ENCODE peak calls at places on chromosomes 13 and 19, in seven cellular contexts. O is glutamatergic neuron; C is fibroblast of pulmonary artery; X is fibroblast of the conjunctiva; N is activated T-helper 2 cell treated with anti-CD3 and anti-CD28 coated beads, Interferon-gamma antibody, Interleukin-2, Interleukin-4, amounts not matched to agents 10 μg/mL and 5 μg/mL and 100 μg/mL, durations not matched to agents 14 hours and 24 hours and 36 hours; M is cardiac septum; W is Caco-2. I is an unnamed sample.

GRCh38 chr13:78897200-78897599 is 238.2 kb upstream of the OBI1 start:
- DNase-seq in O (no peak), C (no peak), X (no peak), N (no peak), M (no peak), W (no peak), I (no peak)

GRCh38 chr19:7605490-7606222 is 10.0 kb downstream of the CAMSAP3 start:
- DNase-seq in O (no peak), C (peak), X (no peak), N (no peak), M (no peak), W (peak), I (no peak)

GRCh38 chr13:36998624-36999041 is 507 bp downstream of the ALG5 start:
- DNase-seq in O (peak), C (no peak), X (no peak), N (peak), M (no peak), W (peak), I (no peak)

GRCh38 chr13:31930901-31931522 is 100.6 kb upstream of the FRY start:
- DNase-seq in O (no peak), C (no peak), X (no peak), N (peak), M (no peak), W (no peak), I (no peak)

GRCh38 chr19:14091086-14091884 is 734 bp upstream of the SAMD1 start:
- DNase-seq in O (peak), C (peak), X (no peak), N (peak), M (no peak), W (peak), I (peak)

GRCh38 chr13:51666316-51666715 is 82.1 kb downstream of the WDFY2 start:
- DNase-seq in O (no peak), C (no peak), X (no peak), N (no peak), M (no peak), W (no peak), I (no peak)

GRCh38 chr19:42421591-42422031 is 5.6 kb downstream of the LIPE start:
- DNase-seq in O (no peak), C (no peak), X (no peak), N (no peak), M (peak), W (no peak), I (peak)

GRCh38 chr13:36038785-36039415 is 92.3 kb downstream of the DCLK1 start:
- DNase-seq in O (no peak), C (peak), X (no peak), N (no peak), M (no peak), W (no peak), I (no peak)

GRCh38 chr13:29537736-29538624 is 57.5 kb downstream of the SLC7A1 start:
- DNase-seq in O (no peak), C (no peak), X (no peak), N (no peak), M (peak), W (no peak), I (no peak)

GRCh38 chr13:113400621-113401451 is 36.9 kb upstream of the GRTP1 start:
- DNase-seq in O (no peak), C (no peak), X (no peak), N (no peak), M (no peak), W (no peak), I (peak)

GRCh38 chr19:7426986-7427385 is 61.8 kb downstream of the PEX11G start:
- DNase-seq in O (no peak), C (no peak), X (no peak), N (no peak), M (no peak), W (no peak), I (no peak)

GRCh38 chr13:49693877-49694276 is 2.6 kb upstream of the EBPL start:
- DNase-seq in O (no peak), C (no peak), X (no peak), N (no peak), M (no peak), W (no peak), I (no peak)

GRCh38 chr13:45825124-45825650 is 26.4 kb downstream of the SIAH3 start:
- DNase-seq in O (no peak), C (no peak), X (no peak), N (no peak), M (no peak), W (no peak), I (peak)

GRCh38 chr13:35518337-35518736 is 41.8 kb upstream of the MAB21L1 start:
- DNase-seq in O (no peak), C (no peak), X (no peak), N (no peak), M (no peak), W (no peak), I (no peak)

GRCh38 chr19:33561261-33561660 is 39.7 kb upstream of the PEPD start:
- DNase-seq in O (no peak), C (no peak), X (no peak), N (no peak), M (no peak), W (no peak), I (no peak)

GRCh38 chr13:18949489-18949761 is 232.2 kb downstream of the TUBA3C start:
- DNase-seq in O (no peak), C (no peak), X (no peak), N (no peak), M (no peak), W (no peak), I (no peak)

GRCh38 chr19:50580240-50580639 is 12.0 kb upstream of the LRRC4B start:
- DNase-seq in O (no peak), C (no peak), X (no peak), N (no peak), M (no peak), W (no peak), I (no peak)

GRCh38 chr19:56933014-56933705 is 92.6 kb upstream of the PEG3 start:
- DNase-seq in O (no peak), C (no peak), X (no peak), N (no peak), M (no peak), W (no peak), I (no peak)

GRCh38 chr13:107275945-107276614 is 708.1 kb upstream of the ARGLU1 start:
- DNase-seq in O (no peak), C (peak), X (no peak), N (no peak), M (no peak), W (no peak), I (no peak)

GRCh38 chr19:42596391-42597071 is 1.8 kb upstream of the CEACAM8 start:
- DNase-seq in O (peak), C (peak), X (no peak), N (no peak), M (no peak), W (peak), I (no peak)

GRCh38 chr19:5890099-5890498 is 13.5 kb downstream of the NDUFA11 start:
- DNase-seq in O (no peak), C (no peak), X (no peak), N (no peak), M (no peak), W (no peak), I (no peak)

GRCh38 chr19:46296722-46297431 is at the start of gene HIF3A:
- DNase-seq in O (peak), C (peak), X (peak), N (no peak), M (no peak), W (no peak), I (peak)

GRCh38 chr19:29680447-29680846 is 15.2 kb downstream of the PLEKHF1 start:
- DNase-seq in O (no peak), C (no peak), X (no peak), N (peak), M (peak), W (no peak), I (no peak)

GRCh38 chr19:33301011-33301899 is 1.1 kb downstream of the CEBPA start:
- DNase-seq in O (peak), C (no peak), X (no peak), N (no peak), M (peak), W (no peak), I (no peak)

GRCh38 chr19:34688592-34688991 is 11.1 kb downstream of the ZNF302 start:
- DNase-seq in O (no peak), C (no peak), X (no peak), N (no peak), M (no peak), W (no peak), I (no peak)

GRCh38 chr13:70310720-70311119 is 202.5 kb upstream of the KLHL1 start:
- DNase-seq in O (no peak), C (peak), X (no peak), N (no peak), M (no peak), W (peak), I (no peak)

I was measured in ascending aorta.